ENCODE peak calls at places on chromosomes 11 and 22, in four cellular contexts. One of them, this sample, is unnamed.

GRCh38 chr11:60785806-60786361 is 751 bp downstream of the MS4A10 start:
- DNase-seq in GM12891: no peak
- DNase-seq in SK-N-SH: no peak
- DNase-seq in H1: no peak
- DNase-seq in this sample: no peak

GRCh38 chr11:83047515-83048225 is 24.0 kb downstream of the RAB30 start:
- DNase-seq in GM12891: no peak
- DNase-seq in SK-N-SH: no peak
- DNase-seq in H1: no peak
- DNase-seq in this sample: no peak

GRCh38 chr11:30585892-30586250 is 282 bp downstream of the MPPED2 start:
- DNase-seq in GM12891: peak; percentile 22
- DNase-seq in SK-N-SH: peak; percentile 82
- DNase-seq in H1: no peak
- DNase-seq in this sample: no peak

GRCh38 chr11:94794287-94795168 is 26.4 kb downstream of the AMOTL1 start:
- DNase-seq in GM12891: no peak
- DNase-seq in SK-N-SH: peak; percentile 56
- DNase-seq in H1: no peak
- DNase-seq in this sample: no peak

GRCh38 chr22:45242778-45243191 is 2.1 kb upstream of the KIAA0930 start:
- DNase-seq in GM12891: no peak
- DNase-seq in SK-N-SH: no peak
- DNase-seq in H1: no peak
- DNase-seq in this sample: no peak

GRCh38 chr11:121265586-121265985 is 27.0 kb upstream of the SC5D start:
- DNase-seq in GM12891: no peak
- DNase-seq in SK-N-SH: no peak
- DNase-seq in H1: no peak
- DNase-seq in this sample: no peak

GRCh38 chr11:95067042-95067827 is 516 bp downstream of the SRSF8 start:
- DNase-seq in GM12891: peak; percentile 30
- DNase-seq in SK-N-SH: peak; percentile 78
- DNase-seq in H1: no peak
- DNase-seq in this sample: peak; percentile 27

GRCh38 chr22:20508815-20509271 is 1.4 kb downstream of the MED15 start:
- DNase-seq in GM12891: no peak
- DNase-seq in SK-N-SH: no peak
- DNase-seq in H1: no peak
- DNase-seq in this sample: no peak

GRCh38 chr11:96311120-96311568 is 31.9 kb downstream of the MAML2 start:
- DNase-seq in GM12891: no peak
- DNase-seq in SK-N-SH: no peak
- DNase-seq in H1: no peak
- DNase-seq in this sample: no peak

GRCh38 chr11:124586247-124586860 is 16.6 kb downstream of the OR8A1 start:
- DNase-seq in GM12891: no peak
- DNase-seq in SK-N-SH: peak; percentile 32
- DNase-seq in H1: peak; percentile 39
- DNase-seq in this sample: no peak

GRCh38 chr22:45334068-45334467 is 24.3 kb downstream of the FAM118A start:
- DNase-seq in GM12891: no peak
- DNase-seq in SK-N-SH: no peak
- DNase-seq in H1: no peak
- DNase-seq in this sample: no peak

GRCh38 chr11:119273721-119274120 is 43.2 kb downstream of the MCAM start:
- DNase-seq in GM12891: no peak
- DNase-seq in SK-N-SH: no peak
- DNase-seq in H1: no peak
- DNase-seq in this sample: no peak

GRCh38 chr22:37911273-37911672 is 5.2 kb downstream of the MICALL1 start:
- DNase-seq in GM12891: no peak
- DNase-seq in SK-N-SH: no peak
- DNase-seq in H1: no peak
- DNase-seq in this sample: no peak

GRCh38 chr22:40728731-40729189 is 49.5 kb downstream of the MCHR1 start:
- DNase-seq in GM12891: no peak
- DNase-seq in SK-N-SH: no peak
- DNase-seq in H1: no peak
- DNase-seq in this sample: no peak

GRCh38 chr11:44573333-44573732 is 7.9 kb downstream of the CD82 start:
- DNase-seq in GM12891: no peak
- DNase-seq in SK-N-SH: no peak
- DNase-seq in H1: no peak
- DNase-seq in this sample: no peak

GRCh38 chr11:17014774-17015638 is 792 bp upstream of the PLEKHA7 start:
- DNase-seq in GM12891: peak; percentile 55
- DNase-seq in SK-N-SH: peak; percentile 82
- DNase-seq in H1: no peak
- DNase-seq in this sample: peak; percentile 37

GRCh38 chr11:88103337-88104206 is 71.7 kb downstream of the RAB38 start:
- DNase-seq in GM12891: peak; percentile 4
- DNase-seq in SK-N-SH: peak; percentile 15
- DNase-seq in H1: peak; percentile 63
- DNase-seq in this sample: peak; percentile 5

GRCh38 chr22:48838846-48839730 is 988.6 kb downstream of the BRD1 start:
- DNase-seq in GM12891: no peak
- DNase-seq in SK-N-SH: no peak
- DNase-seq in H1: no peak
- DNase-seq in this sample: no peak

GRCh38 chr11:120025606-120026335 is 112.1 kb downstream of the TRIM29 start:
- DNase-seq in GM12891: no peak
- DNase-seq in SK-N-SH: no peak
- DNase-seq in H1: no peak
- DNase-seq in this sample: no peak

GRCh38 chr11:73288873-73289707 is 17.0 kb downstream of the P2RY6 start:
- DNase-seq in GM12891: peak; percentile 69
- DNase-seq in SK-N-SH: peak; percentile 92
- DNase-seq in H1: no peak
- DNase-seq in this sample: peak; percentile 81

GRCh38 chr11:112666253-112666652 is 295.0 kb upstream of the NCAM1 start:
- DNase-seq in GM12891: no peak
- DNase-seq in SK-N-SH: no peak
- DNase-seq in H1: no peak
- DNase-seq in this sample: no peak

GRCh38 chr22:24510694-24511625 is 15.8 kb downstream of the UPB1 start:
- DNase-seq in GM12891: no peak
- DNase-seq in SK-N-SH: no peak
- DNase-seq in H1: no peak
- DNase-seq in this sample: no peak

GRCh38 chr22:21951931-21952465 is 650 bp downstream of the PPM1F start:
- DNase-seq in GM12891: peak; percentile 35
- DNase-seq in SK-N-SH: peak; percentile 59
- DNase-seq in H1: no peak
- DNase-seq in this sample: no peak

GRCh38 chr22:32535531-32536190 is 61.0 kb downstream of the FBXO7 start:
- DNase-seq in GM12891: no peak
- DNase-seq in SK-N-SH: no peak
- DNase-seq in H1: no peak
- DNase-seq in this sample: no peak

GRCh38 chr22:32531955-32532818 is 57.6 kb downstream of the FBXO7 start:
- DNase-seq in GM12891: no peak
- DNase-seq in SK-N-SH: peak; percentile 79
- DNase-seq in H1: peak; percentile 62
- DNase-seq in this sample: no peak

GRCh38 chr22:32534252-32535215 is 59.9 kb downstream of the FBXO7 start:
- DNase-seq in GM12891: no peak
- DNase-seq in SK-N-SH: no peak
- DNase-seq in H1: no peak
- DNase-seq in this sample: no peak

GRCh38 chr22:32532819-32533128 is 58.2 kb downstream of the FBXO7 start:
- DNase-seq in GM12891: no peak
- DNase-seq in SK-N-SH: no peak
- DNase-seq in H1: no peak
- DNase-seq in this sample: no peak

GRCh38 chr22:32533265-32534068 is 58.9 kb downstream of the FBXO7 start:
- DNase-seq in GM12891: no peak
- DNase-seq in SK-N-SH: no peak
- DNase-seq in H1: no peak
- DNase-seq in this sample: no peak
- TF ChIP-seq TAF1 in GM12891: no peak
- TF ChIP-seq TAF1 in SK-N-SH: no peak
- TF ChIP-seq TAF1 in H1: no peak
- TF ChIP-seq TAF1 in this sample: no peak

GRCh38 chr11:76666830-76667229 is 3.7 kb downstream of the LRRC32 start:
- DNase-seq in GM12891: no peak
- DNase-seq in SK-N-SH: no peak
- DNase-seq in H1: no peak
- DNase-seq in this sample: no peak

GRCh38 chr11:76667856-76668255 is 2.7 kb downstream of the LRRC32 start:
- DNase-seq in GM12891: no peak
- DNase-seq in SK-N-SH: no peak
- DNase-seq in H1: no peak
- DNase-seq in this sample: peak; percentile 16

GRCh38 chr11:76667271-76667818 is 3.2 kb downstream of the LRRC32 start:
- DNase-seq in GM12891: no peak
- DNase-seq in SK-N-SH: no peak
- DNase-seq in H1: no peak
- DNase-seq in this sample: peak; percentile 5

GRCh38 chr11:76669901-76670474 is 559 bp downstream of the LRRC32 start:
- DNase-seq in GM12891: no peak
- DNase-seq in SK-N-SH: no peak
- DNase-seq in H1: no peak
- DNase-seq in this sample: peak; percentile 14

GRCh38 chr11:76668362-76669155 is 2.0 kb downstream of the LRRC32 start:
- DNase-seq in GM12891: no peak
- DNase-seq in SK-N-SH: no peak
- DNase-seq in H1: no peak
- DNase-seq in this sample: peak; percentile 7
- TF ChIP-seq TAF1 in GM12891: no peak
- TF ChIP-seq TAF1 in SK-N-SH: no peak
- TF ChIP-seq TAF1 in H1: no peak
- TF ChIP-seq TAF1 in this sample: no peak

GRCh38 chr11:20363500-20364411 is at the start of gene HTATIP2:
- DNase-seq in GM12891: peak; percentile 76
- DNase-seq in SK-N-SH: no peak
- DNase-seq in H1: no peak
- DNase-seq in this sample: peak; percentile 79
- TF ChIP-seq TAF1 in GM12891: peak; percentile 10
- TF ChIP-seq TAF1 in SK-N-SH: no peak
- TF ChIP-seq TAF1 in H1: peak; percentile 62
- TF ChIP-seq TAF1 in this sample: no peak

GRCh38 chr11:93197383-93198220 is at the start of gene SLC36A4:
- DNase-seq in GM12891: peak; percentile 55
- DNase-seq in SK-N-SH: peak; percentile 96
- DNase-seq in H1: peak; percentile 79
- DNase-seq in this sample: peak; percentile 48

GRCh38 chr11:93194673-93195291 is 3.0 kb downstream of the SLC36A4 start:
- DNase-seq in GM12891: no peak
- DNase-seq in SK-N-SH: peak; percentile 32
- DNase-seq in H1: no peak
- DNase-seq in this sample: no peak

GRCh38 chr11:93198221-93198650 is 445 bp upstream of the SLC36A4 start:
- DNase-seq in GM12891: no peak
- DNase-seq in SK-N-SH: no peak
- DNase-seq in H1: no peak
- DNase-seq in this sample: no peak

GRCh38 chr11:93199616-93200015 is 1.8 kb upstream of the SLC36A4 start:
- DNase-seq in GM12891: no peak
- DNase-seq in SK-N-SH: no peak
- DNase-seq in H1: no peak
- DNase-seq in this sample: no peak

GRCh38 chr11:93196816-93197382 is 892 bp downstream of the SLC36A4 start:
- DNase-seq in GM12891: no peak
- DNase-seq in SK-N-SH: peak; percentile 7
- DNase-seq in H1: no peak
- DNase-seq in this sample: no peak
- TF ChIP-seq TAF1 in GM12891: no peak
- TF ChIP-seq TAF1 in SK-N-SH: no peak
- TF ChIP-seq TAF1 in H1: no peak
- TF ChIP-seq TAF1 in this sample: no peak

GRCh38 chr11:68880851-68881250 is 22.8 kb downstream of the MRPL21 start:
- DNase-seq in GM12891: no peak
- DNase-seq in SK-N-SH: no peak
- DNase-seq in H1: no peak
- DNase-seq in this sample: no peak
- TF ChIP-seq TAF1 in GM12891: no peak
- TF ChIP-seq TAF1 in SK-N-SH: no peak
- TF ChIP-seq TAF1 in H1: no peak
- TF ChIP-seq TAF1 in this sample: no peak

GRCh38 chr11:126538071-126538470 is 182.6 kb downstream of the ST3GAL4 start:
- DNase-seq in GM12891: no peak
- DNase-seq in SK-N-SH: no peak
- DNase-seq in H1: no peak
- DNase-seq in this sample: no peak
- TF ChIP-seq TAF1 in GM12891: no peak
- TF ChIP-seq TAF1 in SK-N-SH: no peak
- TF ChIP-seq TAF1 in H1: no peak
- TF ChIP-seq TAF1 in this sample: no peak

GRCh38 chr11:117823294-117823940 is 1.1 kb downstream of the FXYD2 start:
- DNase-seq in GM12891: no peak
- DNase-seq in SK-N-SH: no peak
- DNase-seq in H1: no peak
- DNase-seq in this sample: no peak
- TF ChIP-seq TAF1 in GM12891: no peak
- TF ChIP-seq TAF1 in SK-N-SH: no peak
- TF ChIP-seq TAF1 in H1: no peak
- TF ChIP-seq TAF1 in this sample: no peak

GRCh38 chr11:61908730-61909622 is 8.4 kb downstream of the RAB3IL1 start:
- DNase-seq in GM12891: no peak
- DNase-seq in SK-N-SH: no peak
- DNase-seq in H1: no peak
- DNase-seq in this sample: no peak
- TF ChIP-seq TAF1 in GM12891: no peak
- TF ChIP-seq TAF1 in SK-N-SH: no peak
- TF ChIP-seq TAF1 in H1: no peak
- TF ChIP-seq TAF1 in this sample: no peak